ENCODE peak calls at places on chromosomes 6 and 20, in eight cellular contexts. One of them, this sample, is unnamed.

GRCh38 chr20:25289886-25290597 is 42.2 kb downstream of the PYGB start:
- DNase-seq in non-pigmented ciliary epithelial cell: no peak
- DNase-seq in activated CD4-positive, alpha-beta memory T cell treated with anti-CD3 and anti-CD28 coated beads for 36 hours: no peak
- DNase-seq in body of pancreas: peak; percentile 10
- DNase-seq in stimulated activated CD8-positive, alpha-beta memory T cell treated with anti-CD3 and anti-CD28 coated beads, Interleukin-15, amount 100 ng/mL, for 4 hours: no peak
- DNase-seq in renal cortical epithelial cell: no peak
- DNase-seq in myocyte: no peak
- DNase-seq in frontal cortex: no peak
- DNase-seq in this sample: peak; percentile 47

GRCh38 chr6:108521616-108522107 is 39.1 kb upstream of the FOXO3 start:
- DNase-seq in activated CD4-positive, alpha-beta memory T cell treated with anti-CD3 and anti-CD28 coated beads for 36 hours: no peak
- DNase-seq in renal cortical epithelial cell: no peak
- DNase-seq in non-pigmented ciliary epithelial cell: no peak
- DNase-seq in stimulated activated CD8-positive, alpha-beta memory T cell treated with anti-CD3 and anti-CD28 coated beads, Interleukin-15, amount 100 ng/mL, for 4 hours: no peak
- DNase-seq in myocyte: peak; percentile 85
- DNase-seq in body of pancreas: no peak
- DNase-seq in frontal cortex: no peak
- DNase-seq in this sample: no peak

GRCh38 chr6:3328145-3328544 is 69.4 kb downstream of the PSMG4 start:
- DNase-seq in stimulated activated CD8-positive, alpha-beta memory T cell treated with anti-CD3 and anti-CD28 coated beads, Interleukin-15, amount 100 ng/mL, for 4 hours: no peak
- DNase-seq in activated CD4-positive, alpha-beta memory T cell treated with anti-CD3 and anti-CD28 coated beads for 36 hours: no peak
- DNase-seq in frontal cortex: no peak
- DNase-seq in renal cortical epithelial cell: no peak
- DNase-seq in non-pigmented ciliary epithelial cell: no peak
- DNase-seq in body of pancreas: peak; percentile 45
- DNase-seq in myocyte: no peak
- DNase-seq in this sample: no peak

GRCh38 chr6:134020543-134020942 is 31.9 kb downstream of the SLC2A12 start:
- DNase-seq in myocyte: no peak
- DNase-seq in renal cortical epithelial cell: no peak
- DNase-seq in frontal cortex: no peak
- DNase-seq in body of pancreas: no peak
- DNase-seq in non-pigmented ciliary epithelial cell: no peak
- DNase-seq in activated CD4-positive, alpha-beta memory T cell treated with anti-CD3 and anti-CD28 coated beads for 36 hours: no peak
- DNase-seq in stimulated activated CD8-positive, alpha-beta memory T cell treated with anti-CD3 and anti-CD28 coated beads, Interleukin-15, amount 100 ng/mL, for 4 hours: no peak
- DNase-seq in this sample: no peak

GRCh38 chr6:49087372-49087771 is 375.7 kb downstream of the MMUT start:
- DNase-seq in activated CD4-positive, alpha-beta memory T cell treated with anti-CD3 and anti-CD28 coated beads for 36 hours: no peak
- DNase-seq in body of pancreas: no peak
- DNase-seq in myocyte: peak; percentile 18
- DNase-seq in stimulated activated CD8-positive, alpha-beta memory T cell treated with anti-CD3 and anti-CD28 coated beads, Interleukin-15, amount 100 ng/mL, for 4 hours: no peak
- DNase-seq in frontal cortex: no peak
- DNase-seq in non-pigmented ciliary epithelial cell: no peak
- DNase-seq in renal cortical epithelial cell: no peak
- DNase-seq in this sample: no peak

GRCh38 chr6:118551673-118552063 is 3.6 kb downstream of the PLN start:
- DNase-seq in activated CD4-positive, alpha-beta memory T cell treated with anti-CD3 and anti-CD28 coated beads for 36 hours: no peak
- DNase-seq in body of pancreas: no peak
- DNase-seq in myocyte: peak; percentile 40
- DNase-seq in non-pigmented ciliary epithelial cell: peak; percentile 34
- DNase-seq in stimulated activated CD8-positive, alpha-beta memory T cell treated with anti-CD3 and anti-CD28 coated beads, Interleukin-15, amount 100 ng/mL, for 4 hours: no peak
- DNase-seq in frontal cortex: no peak
- DNase-seq in renal cortical epithelial cell: peak; percentile 74
- DNase-seq in this sample: no peak

GRCh38 chr6:31186052-31186734 is 15.7 kb upstream of the POU5F1 start:
- DNase-seq in non-pigmented ciliary epithelial cell: no peak
- DNase-seq in myocyte: peak; percentile 87
- DNase-seq in renal cortical epithelial cell: peak; percentile 87
- DNase-seq in stimulated activated CD8-positive, alpha-beta memory T cell treated with anti-CD3 and anti-CD28 coated beads, Interleukin-15, amount 100 ng/mL, for 4 hours: no peak
- DNase-seq in frontal cortex: no peak
- DNase-seq in body of pancreas: peak; percentile 85
- DNase-seq in activated CD4-positive, alpha-beta memory T cell treated with anti-CD3 and anti-CD28 coated beads for 36 hours: no peak
- DNase-seq in this sample: no peak

GRCh38 chr6:47207261-47207660 is 102.4 kb downstream of the TNFRSF21 start:
- DNase-seq in frontal cortex: no peak
- DNase-seq in non-pigmented ciliary epithelial cell: no peak
- DNase-seq in myocyte: no peak
- DNase-seq in renal cortical epithelial cell: peak; percentile 83
- DNase-seq in body of pancreas: no peak
- DNase-seq in stimulated activated CD8-positive, alpha-beta memory T cell treated with anti-CD3 and anti-CD28 coated beads, Interleukin-15, amount 100 ng/mL, for 4 hours: no peak
- DNase-seq in activated CD4-positive, alpha-beta memory T cell treated with anti-CD3 and anti-CD28 coated beads for 36 hours: no peak
- DNase-seq in this sample: no peak

GRCh38 chr6:169869301-169869700 is 117.9 kb downstream of the ERMARD start:
- DNase-seq in myocyte: peak; percentile 8
- DNase-seq in renal cortical epithelial cell: no peak
- DNase-seq in stimulated activated CD8-positive, alpha-beta memory T cell treated with anti-CD3 and anti-CD28 coated beads, Interleukin-15, amount 100 ng/mL, for 4 hours: no peak
- DNase-seq in non-pigmented ciliary epithelial cell: no peak
- DNase-seq in frontal cortex: no peak
- DNase-seq in activated CD4-positive, alpha-beta memory T cell treated with anti-CD3 and anti-CD28 coated beads for 36 hours: no peak
- DNase-seq in body of pancreas: no peak
- DNase-seq in this sample: no peak

GRCh38 chr6:1552296-1552761 is 57.4 kb upstream of the FOXC1 start:
- DNase-seq in stimulated activated CD8-positive, alpha-beta memory T cell treated with anti-CD3 and anti-CD28 coated beads, Interleukin-15, amount 100 ng/mL, for 4 hours: no peak
- DNase-seq in myocyte: no peak
- DNase-seq in activated CD4-positive, alpha-beta memory T cell treated with anti-CD3 and anti-CD28 coated beads for 36 hours: no peak
- DNase-seq in body of pancreas: no peak
- DNase-seq in frontal cortex: no peak
- DNase-seq in renal cortical epithelial cell: peak; percentile 59
- DNase-seq in non-pigmented ciliary epithelial cell: no peak
- DNase-seq in this sample: no peak

GRCh38 chr6:132964101-132964867 is 149.9 kb downstream of the RPS12 start:
- DNase-seq in non-pigmented ciliary epithelial cell: no peak
- DNase-seq in renal cortical epithelial cell: peak; percentile 17
- DNase-seq in myocyte: peak; percentile 80
- DNase-seq in activated CD4-positive, alpha-beta memory T cell treated with anti-CD3 and anti-CD28 coated beads for 36 hours: no peak
- DNase-seq in frontal cortex: no peak
- DNase-seq in stimulated activated CD8-positive, alpha-beta memory T cell treated with anti-CD3 and anti-CD28 coated beads, Interleukin-15, amount 100 ng/mL, for 4 hours: no peak
- DNase-seq in body of pancreas: no peak
- DNase-seq in this sample: no peak

GRCh38 chr20:45052698-45053440 is 48.1 kb downstream of the KCNS1 start:
- DNase-seq in myocyte: peak; percentile 79
- DNase-seq in activated CD4-positive, alpha-beta memory T cell treated with anti-CD3 and anti-CD28 coated beads for 36 hours: peak; percentile 41
- DNase-seq in renal cortical epithelial cell: peak; percentile 75
- DNase-seq in non-pigmented ciliary epithelial cell: no peak
- DNase-seq in frontal cortex: no peak
- DNase-seq in body of pancreas: no peak
- DNase-seq in stimulated activated CD8-positive, alpha-beta memory T cell treated with anti-CD3 and anti-CD28 coated beads, Interleukin-15, amount 100 ng/mL, for 4 hours: no peak
- DNase-seq in this sample: no peak

GRCh38 chr6:44062771-44063560 is 64.3 kb downstream of the MRPL14 start:
- DNase-seq in myocyte: no peak
- DNase-seq in stimulated activated CD8-positive, alpha-beta memory T cell treated with anti-CD3 and anti-CD28 coated beads, Interleukin-15, amount 100 ng/mL, for 4 hours: no peak
- DNase-seq in activated CD4-positive, alpha-beta memory T cell treated with anti-CD3 and anti-CD28 coated beads for 36 hours: peak; percentile 70
- DNase-seq in renal cortical epithelial cell: no peak
- DNase-seq in frontal cortex: no peak
- DNase-seq in non-pigmented ciliary epithelial cell: no peak
- DNase-seq in body of pancreas: no peak
- DNase-seq in this sample: no peak

GRCh38 chr6:170181338-170181690 is 109.6 kb downstream of the DLL1 start:
- DNase-seq in myocyte: no peak
- DNase-seq in body of pancreas: no peak
- DNase-seq in non-pigmented ciliary epithelial cell: no peak
- DNase-seq in stimulated activated CD8-positive, alpha-beta memory T cell treated with anti-CD3 and anti-CD28 coated beads, Interleukin-15, amount 100 ng/mL, for 4 hours: no peak
- DNase-seq in frontal cortex: no peak
- DNase-seq in renal cortical epithelial cell: no peak
- DNase-seq in activated CD4-positive, alpha-beta memory T cell treated with anti-CD3 and anti-CD28 coated beads for 36 hours: no peak
- DNase-seq in this sample: no peak

GRCh38 chr6:155201461-155202226 is 62.2 kb upstream of the CLDN20 start:
- DNase-seq in stimulated activated CD8-positive, alpha-beta memory T cell treated with anti-CD3 and anti-CD28 coated beads, Interleukin-15, amount 100 ng/mL, for 4 hours: no peak
- DNase-seq in activated CD4-positive, alpha-beta memory T cell treated with anti-CD3 and anti-CD28 coated beads for 36 hours: no peak
- DNase-seq in myocyte: peak; percentile 38
- DNase-seq in non-pigmented ciliary epithelial cell: peak; percentile 75
- DNase-seq in body of pancreas: no peak
- DNase-seq in renal cortical epithelial cell: peak; percentile 92
- DNase-seq in frontal cortex: no peak
- DNase-seq in this sample: no peak

GRCh38 chr6:161088676-161089328 is 97.2 kb downstream of the MAP3K4 start:
- DNase-seq in renal cortical epithelial cell: peak; percentile 13
- DNase-seq in myocyte: peak; percentile 45
- DNase-seq in body of pancreas: no peak
- DNase-seq in stimulated activated CD8-positive, alpha-beta memory T cell treated with anti-CD3 and anti-CD28 coated beads, Interleukin-15, amount 100 ng/mL, for 4 hours: no peak
- DNase-seq in frontal cortex: no peak
- DNase-seq in non-pigmented ciliary epithelial cell: no peak
- DNase-seq in activated CD4-positive, alpha-beta memory T cell treated with anti-CD3 and anti-CD28 coated beads for 36 hours: no peak
- DNase-seq in this sample: no peak

GRCh38 chr20:3753098-3753497 is 14.5 kb downstream of the ADISSP start:
- DNase-seq in activated CD4-positive, alpha-beta memory T cell treated with anti-CD3 and anti-CD28 coated beads for 36 hours: peak; percentile 75
- DNase-seq in frontal cortex: peak; percentile 80
- DNase-seq in stimulated activated CD8-positive, alpha-beta memory T cell treated with anti-CD3 and anti-CD28 coated beads, Interleukin-15, amount 100 ng/mL, for 4 hours: no peak
- DNase-seq in renal cortical epithelial cell: peak; percentile 70
- DNase-seq in non-pigmented ciliary epithelial cell: no peak
- DNase-seq in body of pancreas: peak; percentile 58
- DNase-seq in myocyte: peak; percentile 70
- DNase-seq in this sample: no peak

GRCh38 chr6:41182069-41183034 is 18.6 kb downstream of the TREML2 start:
- DNase-seq in body of pancreas: peak; percentile 26
- DNase-seq in activated CD4-positive, alpha-beta memory T cell treated with anti-CD3 and anti-CD28 coated beads for 36 hours: peak; percentile 58
- DNase-seq in renal cortical epithelial cell: peak; percentile 65
- DNase-seq in stimulated activated CD8-positive, alpha-beta memory T cell treated with anti-CD3 and anti-CD28 coated beads, Interleukin-15, amount 100 ng/mL, for 4 hours: no peak
- DNase-seq in non-pigmented ciliary epithelial cell: peak; percentile 28
- DNase-seq in myocyte: peak; percentile 69
- DNase-seq in frontal cortex: no peak
- DNase-seq in this sample: no peak

GRCh38 chr20:41719151-41719550 is 101.0 kb upstream of the CHD6 start:
- DNase-seq in activated CD4-positive, alpha-beta memory T cell treated with anti-CD3 and anti-CD28 coated beads for 36 hours: no peak
- DNase-seq in myocyte: no peak
- DNase-seq in frontal cortex: no peak
- DNase-seq in body of pancreas: no peak
- DNase-seq in renal cortical epithelial cell: no peak
- DNase-seq in stimulated activated CD8-positive, alpha-beta memory T cell treated with anti-CD3 and anti-CD28 coated beads, Interleukin-15, amount 100 ng/mL, for 4 hours: no peak
- DNase-seq in non-pigmented ciliary epithelial cell: no peak
- DNase-seq in this sample: no peak

GRCh38 chr6:34374112-34374907 is 18.2 kb downstream of the NUDT3 start:
- DNase-seq in myocyte: no peak
- DNase-seq in stimulated activated CD8-positive, alpha-beta memory T cell treated with anti-CD3 and anti-CD28 coated beads, Interleukin-15, amount 100 ng/mL, for 4 hours: no peak
- DNase-seq in activated CD4-positive, alpha-beta memory T cell treated with anti-CD3 and anti-CD28 coated beads for 36 hours: no peak
- DNase-seq in frontal cortex: no peak
- DNase-seq in body of pancreas: no peak
- DNase-seq in renal cortical epithelial cell: no peak
- DNase-seq in non-pigmented ciliary epithelial cell: no peak
- DNase-seq in this sample: no peak

GRCh38 chr20:63553251-63553932 is 567 bp upstream of the FNDC11 start:
- DNase-seq in body of pancreas: peak; percentile 75
- DNase-seq in myocyte: peak; percentile 57
- DNase-seq in renal cortical epithelial cell: peak; percentile 25
- DNase-seq in activated CD4-positive, alpha-beta memory T cell treated with anti-CD3 and anti-CD28 coated beads for 36 hours: peak; percentile 94
- DNase-seq in non-pigmented ciliary epithelial cell: no peak
- DNase-seq in frontal cortex: no peak
- DNase-seq in stimulated activated CD8-positive, alpha-beta memory T cell treated with anti-CD3 and anti-CD28 coated beads, Interleukin-15, amount 100 ng/mL, for 4 hours: peak; percentile 78
- DNase-seq in this sample: peak; percentile 85